ENCODE peak calls at places on chromosomes 2 and 18, in four cellular contexts. W, R, I and H are unnamed samples.
A peak's percentile ranks its signal among the peaks of the same experiment; 100 is the strongest.

GRCh38 chr2:126658910-126659613 is 3.1 kb downstream of the GYPC start:
- DNase-seq in W (no peak), R (no peak), I (no peak), H (no peak)

GRCh38 chr2:201891676-201892075 is 85.3 kb downstream of the CDK15 start:
- DNase-seq in W (no peak), R (no peak), I (no peak), H (no peak)

GRCh38 chr18:9708882-9709877 is 1.1 kb downstream of the RAB31 start:
- DNase-seq in W (no peak), R (no peak), I (no peak), H (peak; percentile 39)

GRCh38 chr2:198337368-198337767 is 533.0 kb downstream of the PLCL1 start:
- DNase-seq in W (no peak), R (no peak), I (no peak), H (no peak)

GRCh38 chr2:237699870-237700582 is 72.6 kb downstream of the LRRFIP1 start:
- DNase-seq in W (no peak), R (no peak), I (no peak), H (peak; percentile 73)

GRCh38 chr2:184155791-184156190 is 442.5 kb upstream of the ZNF804A start:
- DNase-seq in W (no peak), R (no peak), I (no peak), H (no peak)

GRCh38 chr2:186306754-186307153 is 179.3 kb upstream of the ZC3H15 start:
- DNase-seq in W (no peak), R (no peak), I (no peak), H (no peak)

GRCh38 chr18:45954070-45954712 is 12.9 kb downstream of the EPG5 start:
- DNase-seq in W (no peak), R (peak; percentile 55), I (no peak), H (no peak)

GRCh38 chr2:160463245-160463644 is 30.4 kb downstream of the RBMS1 start:
- DNase-seq in W (no peak), R (no peak), I (no peak), H (no peak)

GRCh38 chr2:99748344-99748743 is 258.5 kb upstream of the REV1 start:
- DNase-seq in W (no peak), R (no peak), I (no peak), H (peak; percentile 15)

GRCh38 chr2:10166489-10167295 is 44.2 kb downstream of the RRM2 start:
- DNase-seq in W (no peak), R (no peak), I (no peak), H (peak; percentile 79)

GRCh38 chr2:78029392-78029995 is 507.3 kb upstream of the LRRTM4 start:
- DNase-seq in W (no peak), R (no peak), I (no peak), H (no peak)

GRCh38 chr2:191864623-191865521 is 18.0 kb upstream of the CAVIN2 start:
- DNase-seq in W (no peak), R (peak; percentile 30), I (no peak), H (no peak)

GRCh38 chr2:157897106-157897971 is 21.2 kb upstream of the ACVR1 start:
- DNase-seq in W (no peak), R (no peak), I (no peak), H (no peak)

GRCh38 chr18:4453712-4454547 is 1.2 kb downstream of the DLGAP1 start:
- DNase-seq in W (no peak), R (no peak), I (no peak), H (no peak)

GRCh38 chr18:51537487-51537886 is 340.0 kb upstream of the MEX3C start:
- DNase-seq in W (no peak), R (no peak), I (peak; percentile 41), H (peak; percentile 62)